ENCODE peak calls at places on chromosomes 16 and 17, in four cellular contexts. S, Y, C and I are unnamed samples.

GRCh38 chr16:56847173-56847948 is 17.6 kb upstream of the SLC12A3 start:
- DNase-seq in S (peak), C (no peak), Y (no peak), I (peak)

GRCh38 chr17:77449908-77450741 is 309.4 kb downstream of the SEC14L1 start:
- DNase-seq in Y (no peak), S (peak), C (peak), I (peak)

GRCh38 chr16:17076121-17076757 is 394.5 kb downstream of the XYLT1 start:
- DNase-seq in Y (no peak), C (no peak), S (no peak), I (no peak)

GRCh38 chr17:77327566-77328463 is 187.0 kb downstream of the SEC14L1 start:
- DNase-seq in S (peak), C (no peak), Y (peak), I (peak)

GRCh38 chr16:58205276-58206036 is 7.5 kb upstream of the CSNK2A2 start:
- DNase-seq in C (no peak), Y (no peak), S (no peak), I (no peak)

GRCh38 chr16:82639666-82640336 is 13.0 kb downstream of the CDH13 start:
- DNase-seq in Y (peak), S (peak), C (peak), I (peak)

GRCh38 chr16:82034981-82035612 is at the start of gene HSD17B2:
- DNase-seq in Y (no peak), S (no peak), C (no peak), I (no peak)

GRCh38 chr17:416293-417206 is 63.9 kb upstream of the RPH3AL start:
- DNase-seq in C (no peak), S (peak), Y (no peak), I (no peak)

GRCh38 chr17:40100419-40100668 is at the start of gene NR1D1:
- DNase-seq in C (no peak), Y (no peak), S (no peak), I (no peak)

GRCh38 chr17:17538417-17539391 is 42.5 kb upstream of the RASD1 start:
- DNase-seq in C (no peak), Y (peak), S (no peak), I (no peak)

GRCh38 chr16:49350265-49351103 is 23.1 kb upstream of the C16orf78 start:
- DNase-seq in S (peak), Y (peak), C (peak), I (peak)

GRCh38 chr17:39960406-39961053 is 2.3 kb upstream of the GSDMA start:
- DNase-seq in S (no peak), C (no peak), Y (no peak), I (no peak)

GRCh38 chr16:51392651-51393187 is 241.6 kb upstream of the SALL1 start:
- DNase-seq in C (no peak), S (no peak), Y (no peak), I (no peak)

GRCh38 chr16:13077816-13078215 is 176.4 kb downstream of the SHISA9 start:
- DNase-seq in S (no peak), Y (no peak), C (no peak), I (no peak)

GRCh38 chr16:57740423-57741071 is 5.0 kb downstream of the KATNB1 start:
- DNase-seq in S (no peak), Y (no peak), C (no peak), I (no peak)

GRCh38 chr17:77254961-77255741 is 114.4 kb downstream of the SEC14L1 start:
- DNase-seq in S (no peak), Y (no peak), C (no peak), I (no peak)

GRCh38 chr16:83890359-83890758 is 8.6 kb upstream of the MLYCD start:
- DNase-seq in C (no peak), Y (no peak), S (no peak), I (no peak)

GRCh38 chr16:83940630-83941378 is 12.2 kb upstream of the OSGIN1 start:
- DNase-seq in S (no peak), Y (no peak), C (no peak), I (no peak)

GRCh38 chr17:14793237-14793636 is 471.9 kb downstream of the PMP22 start:
- DNase-seq in S (no peak), Y (no peak), C (no peak), I (no peak)

GRCh38 chr17:49038544-49038943 is 41.4 kb downstream of the IGF2BP1 start:
- DNase-seq in C (no peak), Y (no peak), S (no peak), I (no peak)

GRCh38 chr17:44820631-44821196 is 9.4 kb downstream of the GJC1 start:
- DNase-seq in Y (no peak), S (no peak), C (no peak), I (peak)

GRCh38 chr16:51110618-51111234 is 40.3 kb downstream of the SALL1 start:
- DNase-seq in S (no peak), C (no peak), Y (no peak), I (no peak)

GRCh38 chr16:4801962-4802658 is at the start of gene ROGDI:
- DNase-seq in C (peak), S (peak), Y (peak), I (peak)

GRCh38 chr17:44827863-44828262 is 2.2 kb downstream of the GJC1 start:
- DNase-seq in Y (no peak), S (no peak), C (no peak), I (no peak)

GRCh38 chr16:27980919-27981670 is 82.4 kb downstream of the GSG1L start:
- DNase-seq in C (no peak), Y (no peak), S (no peak), I (no peak)

GRCh38 chr16:54654429-54654828 is 276.2 kb upstream of the IRX5 start:
- DNase-seq in S (no peak), C (no peak), Y (no peak), I (no peak)

GRCh38 chr17:68302666-68303065 is 11.4 kb downstream of the ARSG start:
- DNase-seq in C (no peak), S (no peak), Y (no peak), I (no peak)

GRCh38 chr17:41695134-41695661 is 6.5 kb downstream of the EIF1 start:
- DNase-seq in Y (no peak), S (no peak), C (no peak), I (no peak)

GRCh38 chr16:69286941-69287713 is 24.0 kb upstream of the VPS4A start:
- DNase-seq in Y (peak), C (no peak), S (peak), I (peak)

GRCh38 chr17:1762906-1763829 is 1.3 kb downstream of the SERPINF1 start:
- DNase-seq in C (peak), S (no peak), Y (no peak), I (peak)

GRCh38 chr16:83002351-83003334 is 375.9 kb downstream of the CDH13 start:
- DNase-seq in C (no peak), Y (no peak), S (no peak), I (no peak)

GRCh38 chr16:72921620-72922019 is 126.3 kb downstream of the ZFHX3 start:
- DNase-seq in S (no peak), C (peak), Y (peak), I (peak)

GRCh38 chr17:80475949-80476876 is at the start of gene NPTX1:
- DNase-seq in C (peak), S (no peak), Y (no peak), I (no peak)

GRCh38 chr16:397135-397661 is at the start of gene NME4:
- DNase-seq in C (peak), Y (no peak), S (no peak), I (no peak)

GRCh38 chr16:53937068-53937614 is 233.2 kb downstream of the FTO start:
- DNase-seq in Y (no peak), S (no peak), C (no peak), I (no peak)

GRCh38 chr16:28259091-28259780 is 33.1 kb upstream of the SBK1 start:
- DNase-seq in S (no peak), Y (no peak), C (no peak), I (no peak)

GRCh38 chr17:7992516-7992915 is 9.9 kb upstream of the GUCY2D start:
- DNase-seq in Y (no peak), C (no peak), S (no peak), I (no peak)

GRCh38 chr17:7987112-7987893 is 15.1 kb upstream of the GUCY2D start:
- DNase-seq in C (no peak), S (no peak), Y (no peak), I (peak)

GRCh38 chr17:7992924-7993323 is 9.5 kb upstream of the GUCY2D start:
- DNase-seq in Y (no peak), S (no peak), C (no peak), I (no peak)

GRCh38 chr17:7988750-7989178 is 13.7 kb upstream of the GUCY2D start:
- DNase-seq in S (peak), Y (peak), C (no peak), I (peak)

GRCh38 chr17:7989781-7990655 is 12.4 kb upstream of the GUCY2D start:
- DNase-seq in C (peak), Y (peak), S (peak), I (peak)
- TF ChIP-seq POLR2A in C (no peak), Y (peak), S (no peak), I (no peak)

DNA sequence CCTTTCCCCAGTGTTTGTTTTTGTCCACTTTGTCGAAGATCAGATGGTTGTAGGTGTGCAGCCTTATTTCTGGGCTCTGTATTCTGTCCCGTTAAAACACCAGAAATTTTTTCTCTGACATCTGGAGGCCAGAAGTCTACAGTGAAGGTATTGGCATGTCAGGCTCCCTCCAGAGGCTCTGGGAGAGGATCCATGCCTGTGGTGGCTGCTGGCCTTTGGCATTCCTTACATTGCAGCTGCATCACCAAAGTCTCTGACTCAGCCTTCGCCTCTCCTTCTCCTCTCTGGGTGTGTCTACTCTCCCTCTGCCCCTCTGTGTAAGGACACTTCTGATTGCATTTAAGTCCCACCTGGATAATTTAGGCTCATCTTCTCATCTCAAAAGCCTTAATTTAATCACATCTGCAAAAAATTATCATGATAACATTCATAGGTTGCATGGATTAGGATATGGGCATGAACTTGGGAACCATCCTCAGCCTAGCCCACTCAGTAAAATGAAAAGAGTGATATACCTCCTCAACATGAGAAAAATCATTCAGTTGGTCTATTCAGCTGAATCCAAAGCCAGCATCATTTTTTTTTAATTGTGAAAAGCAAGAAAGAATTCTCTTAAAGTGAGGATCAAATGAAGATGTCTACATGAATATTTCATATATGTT is 78.0 kb downstream of the MAP2K6 start:
- DNase-seq in S (no peak), C (no peak), Y (no peak), I (no peak)
- TF ChIP-seq POLR2A in S (no peak), C (no peak), Y (no peak), I (no peak)

DNA sequence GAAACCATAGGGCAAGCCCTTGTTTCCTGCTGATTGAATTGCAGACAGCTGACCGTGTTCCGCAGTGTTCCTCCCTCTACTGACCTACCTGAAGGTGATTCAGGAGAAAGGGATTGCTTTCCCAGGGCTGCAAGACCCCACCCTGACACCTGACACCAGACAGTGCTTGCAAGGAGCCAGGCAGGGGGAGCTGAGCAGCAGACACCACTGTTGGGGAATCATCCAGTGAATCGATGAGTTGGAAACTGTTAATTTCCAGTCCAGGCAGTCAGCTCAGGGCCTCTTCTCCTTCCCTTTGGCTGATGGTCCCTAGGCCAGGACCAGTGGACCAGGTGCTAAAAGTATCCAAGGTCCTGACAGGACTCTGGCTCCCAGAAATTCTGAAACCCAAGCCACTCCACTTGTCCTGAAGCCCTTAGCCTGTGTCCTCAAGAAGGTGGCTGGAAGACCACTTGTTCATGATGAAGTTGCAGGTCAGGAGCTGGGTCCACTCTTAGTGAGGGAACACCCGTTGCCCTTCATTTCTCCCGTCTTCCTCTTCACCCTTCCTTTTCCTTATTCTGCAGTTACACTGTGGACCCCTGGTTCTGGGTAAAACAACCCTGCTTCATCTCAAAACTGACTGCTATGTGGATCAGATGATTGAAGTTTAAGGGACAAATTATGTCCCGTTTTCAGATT is 9.5 kb upstream of the UNK start:
- DNase-seq in Y (no peak), S (no peak), C (peak), I (peak)
- TF ChIP-seq POLR2A in Y (peak), S (no peak), C (no peak), I (no peak)

DNA sequence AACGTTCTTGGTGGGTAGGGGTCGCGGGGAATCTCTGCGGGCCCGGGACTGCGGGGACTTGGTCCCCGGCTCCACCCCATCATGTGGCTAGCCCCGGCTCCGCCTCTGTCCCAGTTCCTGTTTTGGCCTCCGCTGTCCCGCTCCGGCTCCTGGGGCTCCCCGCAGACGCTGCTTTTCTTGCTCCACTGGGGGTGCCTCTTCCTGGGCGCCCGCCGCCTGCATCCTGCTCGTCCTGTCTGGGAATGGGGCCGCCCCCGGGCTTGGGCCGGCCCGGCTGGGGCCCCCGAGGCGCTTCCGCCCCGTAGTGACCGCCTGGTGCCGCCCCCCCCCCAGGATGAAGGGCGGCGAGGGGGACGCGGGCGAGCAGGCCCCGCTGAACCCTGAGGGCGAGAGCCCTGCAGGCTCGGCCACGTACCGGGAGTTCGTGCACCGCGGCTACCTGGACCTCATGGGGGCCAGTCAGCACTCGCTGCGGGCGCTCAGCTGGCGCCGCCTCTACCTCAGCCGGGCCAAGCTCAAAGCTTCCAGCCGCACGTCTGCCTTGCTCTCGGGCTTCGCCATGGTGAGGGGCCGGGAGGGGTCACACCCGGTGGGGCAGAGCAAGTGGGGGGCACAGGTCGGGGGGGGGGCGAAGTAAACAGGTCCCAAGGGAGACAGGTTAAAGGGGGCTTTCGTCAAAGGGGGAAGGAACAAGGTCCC is at the start of gene ORAI3:
- DNase-seq in Y (peak), C (peak), S (peak), I (peak)
- TF ChIP-seq POLR2A in Y (peak), C (no peak), S (peak), I (peak)

DNA sequence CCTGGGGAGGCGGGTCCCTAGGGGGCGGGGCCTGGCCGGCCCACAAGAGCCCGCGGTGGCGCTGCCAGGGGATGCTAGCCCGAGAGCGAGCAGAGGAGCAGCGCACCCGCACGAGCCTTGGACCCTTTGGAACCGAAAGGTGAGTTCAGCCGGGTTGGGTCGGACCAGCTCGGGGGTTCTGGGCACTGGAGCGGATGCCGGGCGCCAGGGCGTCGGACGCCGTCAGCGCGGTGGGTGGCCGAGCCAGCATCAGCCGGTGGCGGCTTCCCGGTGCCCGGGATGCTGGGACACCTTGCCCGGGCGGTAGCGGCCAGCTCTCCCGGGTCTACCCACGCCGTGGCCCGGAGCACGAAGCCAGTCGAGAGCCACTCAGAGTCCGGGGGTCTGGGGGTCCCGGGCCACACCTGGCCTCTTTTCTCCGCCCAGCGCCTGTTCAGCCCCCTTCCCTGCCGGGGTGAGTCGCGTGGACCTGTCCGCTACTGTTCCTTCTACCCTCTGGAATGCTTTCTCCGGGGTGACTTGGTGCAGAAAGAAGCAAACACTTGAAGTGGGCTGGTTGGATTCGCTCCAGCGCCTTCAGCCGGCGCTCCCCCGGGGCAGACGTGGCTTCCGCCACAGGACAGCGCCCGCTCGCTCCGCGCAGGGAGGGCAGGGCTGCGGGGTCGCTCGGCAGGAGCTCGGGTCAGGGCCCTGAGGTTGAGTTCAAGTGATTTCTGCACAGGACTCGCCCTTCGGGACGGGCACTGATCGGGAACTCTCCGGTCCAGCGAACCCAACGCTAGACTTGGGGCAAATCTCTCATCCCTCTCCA is at the start of gene SCNN1G:
- DNase-seq in S (no peak), C (peak), Y (peak), I (no peak)
- TF ChIP-seq POLR2A in S (no peak), C (no peak), Y (peak), I (no peak)

GRCh38 chr17:28748852-28749515 is 5.2 kb downstream of the TRAF4 start:
- DNase-seq in C (peak), S (no peak), Y (no peak), I (no peak)
- TF ChIP-seq POLR2A in C (no peak), S (no peak), Y (no peak), I (no peak)

DNA sequence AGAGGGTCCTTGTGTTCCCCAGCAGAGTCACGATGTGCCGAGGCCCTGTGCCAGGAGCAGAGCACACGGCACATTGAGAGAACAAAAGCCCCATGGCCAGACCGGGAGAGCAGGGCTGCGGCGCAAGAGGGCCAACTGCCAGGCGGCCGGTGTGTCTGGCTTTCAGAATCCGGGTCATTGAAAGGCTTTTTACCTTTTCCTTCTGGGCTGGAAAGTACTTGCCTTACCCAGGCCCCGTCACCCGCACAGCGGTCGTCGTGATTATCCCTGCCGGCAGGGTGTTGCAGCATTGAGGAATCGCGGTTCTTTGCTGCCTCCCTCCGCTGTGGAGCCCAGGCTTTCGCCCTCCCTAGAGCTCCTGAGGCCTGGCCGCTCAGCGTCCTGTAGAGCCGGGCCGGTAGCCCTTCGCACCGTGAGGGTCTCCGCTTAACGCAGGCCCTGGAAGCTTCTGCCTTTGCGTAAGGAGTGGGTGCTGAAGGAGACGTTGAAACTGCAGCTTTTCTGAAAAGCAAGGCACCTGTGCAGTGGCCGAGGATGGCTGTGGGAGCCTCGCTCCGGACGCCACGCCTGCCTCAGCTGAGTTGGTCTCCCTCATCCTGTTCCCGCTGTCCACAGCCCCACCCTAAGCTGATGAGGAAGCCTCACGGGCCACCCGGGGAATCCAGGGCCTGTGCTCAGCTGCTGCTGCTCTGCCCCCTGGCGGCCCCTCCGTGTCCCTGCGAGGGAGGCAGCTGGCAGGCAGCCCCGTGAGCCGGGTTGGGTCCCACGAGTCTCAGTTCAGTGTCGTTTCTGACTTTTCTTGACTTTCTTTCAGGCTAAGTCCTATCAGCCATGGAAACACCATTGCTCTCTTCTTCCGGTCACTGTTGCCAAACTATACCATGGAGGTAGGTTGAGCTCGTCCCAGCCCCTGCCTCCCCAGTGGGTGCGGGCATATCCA is 8.6 kb upstream of the MC1R start:
- DNase-seq in C (peak), S (peak), Y (peak), I (peak)
- TF ChIP-seq POLR2A in C (no peak), S (no peak), Y (no peak), I (no peak)

GRCh38 chr17:36482611-36483504 is 3.6 kb upstream of the ZNHIT3 start:
- DNase-seq in Y (peak), S (peak), C (peak), I (peak)
- TF ChIP-seq POLR2A in Y (peak), S (no peak), C (no peak), I (no peak)